ENCODE peak calls at places on chromosome 17, in ten cellular contexts. R is endothelial cell, O is nephron progenitor cell, S is progenitor cell of endocrine pancreas, Z is PC-9, L is cardiac muscle cell, G is kidney, B is endodermal cell, Y is RWPE1, D is foreskin keratinocyte. I is an unnamed sample.

GRCh38 chr17:27290916-27291598 is 2.9 kb upstream of the WSB1 start:
- DNase-seq in R (no peak), O (no peak), S (no peak), Z (no peak), L (no peak), G (no peak), B (no peak), Y (no peak), D (no peak), I (no peak)

GRCh38 chr17:82458885-82459424 is 414 bp downstream of the NARF start:
- DNase-seq in R (peak), O (peak), S (no peak), Z (no peak), L (peak), G (peak), B (peak), Y (peak), D (no peak), I (peak)

GRCh38 chr17:9905902-9906301 is 831 bp upstream of the RCVRN start:
- DNase-seq in R (peak), O (peak), S (peak), Z (no peak), L (peak), G (peak), B (peak), Y (peak), D (no peak), I (no peak)

GRCh38 chr17:41567317-41567716 is 4.5 kb downstream of the KRT9 start:
- DNase-seq in R (no peak), O (no peak), S (no peak), Z (no peak), L (no peak), G (no peak), B (no peak), Y (no peak), D (no peak), I (no peak)

GRCh38 chr17:47810200-47810821 is 11.3 kb downstream of the OSBPL7 start:
- DNase-seq in R (no peak), O (peak), S (peak), Z (peak), L (peak), G (no peak), B (peak), Y (peak), D (peak), I (peak)

GRCh38 chr17:46976626-46977270 is 2.3 kb downstream of the RPRML start:
- DNase-seq in R (no peak), O (no peak), S (no peak), Z (peak), L (no peak), G (peak), B (peak), Y (no peak), D (no peak), I (no peak)

GRCh38 chr17:49997773-49998703 is 3.0 kb upstream of the DLX3 start:
- DNase-seq in R (peak), O (peak), S (peak), Z (peak), L (peak), G (peak), B (peak), Y (peak), D (no peak), I (peak)

GRCh38 chr17:37360632-37361031 is 15.2 kb upstream of the C17orf78 start:
- DNase-seq in R (no peak), O (no peak), S (no peak), Z (peak), L (peak), G (no peak), B (no peak), Y (peak), D (no peak), I (no peak)

GRCh38 chr17:40547785-40548478 is 17.3 kb downstream of the CCR7 start:
- DNase-seq in R (no peak), O (no peak), S (no peak), Z (no peak), L (no peak), G (no peak), B (no peak), Y (no peak), D (no peak), I (no peak)

GRCh38 chr17:4897198-4897657 is 2.1 kb upstream of the C17orf107 start:
- DNase-seq in R (no peak), O (no peak), S (no peak), Z (no peak), L (no peak), G (no peak), B (no peak), Y (no peak), D (no peak), I (no peak)

GRCh38 chr17:27578718-27579085 is 52.3 kb upstream of the LGALS9 start:
- DNase-seq in R (no peak), O (no peak), S (no peak), Z (no peak), L (peak), G (no peak), B (peak), Y (no peak), D (no peak), I (no peak)

GRCh38 chr17:57943140-57943539 is 12.1 kb downstream of the CUEDC1 start:
- DNase-seq in R (no peak), O (no peak), S (no peak), Z (peak), L (no peak), G (no peak), B (no peak), Y (no peak), D (no peak), I (no peak)

GRCh38 chr17:9959377-9959981 is 54.4 kb upstream of the RCVRN start:
- DNase-seq in R (peak), O (peak), S (peak), Z (no peak), L (peak), G (no peak), B (peak), Y (peak), D (no peak), I (no peak)

GRCh38 chr17:28878158-28878910 is 19.2 kb downstream of the FLOT2 start:
- DNase-seq in R (no peak), O (no peak), S (no peak), Z (no peak), L (no peak), G (no peak), B (no peak), Y (no peak), D (peak), I (no peak)

GRCh38 chr17:79837888-79838540 is 1.2 kb downstream of the CBX4 start:
- DNase-seq in R (no peak), O (peak), S (no peak), Z (peak), L (no peak), G (no peak), B (peak), Y (no peak), D (peak), I (peak)

GRCh38 chr17:48543854-48544355 is 1.0 kb downstream of the HOXB2 start:
- DNase-seq in R (no peak), O (no peak), S (no peak), Z (no peak), L (peak), G (no peak), B (no peak), Y (no peak), D (no peak), I (no peak)

GRCh38 chr17:6666557-6666956 is 15.0 kb downstream of the C17orf100 start:
- DNase-seq in R (no peak), O (no peak), S (no peak), Z (no peak), L (no peak), G (no peak), B (no peak), Y (no peak), D (peak), I (no peak)

GRCh38 chr17:69945698-69946185 is 129.3 kb upstream of the KCNJ16 start:
- DNase-seq in R (no peak), O (no peak), S (no peak), Z (no peak), L (no peak), G (no peak), B (no peak), Y (no peak), D (no peak), I (no peak)

GRCh38 chr17:8922451-8922850 is 43.1 kb downstream of the PIK3R5 start:
- DNase-seq in R (no peak), O (no peak), S (no peak), Z (no peak), L (peak), G (no peak), B (no peak), Y (peak), D (peak), I (no peak)

GRCh38 chr17:82370471-82371332 is 863 bp upstream of the UTS2R start:
- DNase-seq in R (no peak), O (no peak), S (no peak), Z (no peak), L (peak), G (peak), B (no peak), Y (no peak), D (no peak), I (no peak)

GRCh38 chr17:82333279-82334171 is at the start of gene SECTM1:
- DNase-seq in R (no peak), O (peak), S (no peak), Z (no peak), L (peak), G (peak), B (peak), Y (peak), D (no peak), I (no peak)

GRCh38 chr17:27430882-27431491 is 25.3 kb upstream of the KSR1 start:
- DNase-seq in R (peak), O (peak), S (peak), Z (no peak), L (peak), G (no peak), B (peak), Y (peak), D (no peak), I (no peak)

GRCh38 chr17:6018788-6019187 is 51.4 kb upstream of the WSCD1 start:
- DNase-seq in R (no peak), O (no peak), S (no peak), Z (no peak), L (no peak), G (no peak), B (no peak), Y (no peak), D (no peak), I (no peak)

GRCh38 chr17:41734139-41734948 is at the start of gene HAP1:
- DNase-seq in R (peak), O (peak), S (peak), Z (no peak), L (peak), G (peak), B (peak), Y (peak), D (no peak), I (no peak)

GRCh38 chr17:27319536-27320221 is 25.8 kb downstream of the WSB1 start:
- DNase-seq in R (no peak), O (no peak), S (no peak), Z (peak), L (peak), G (peak), B (no peak), Y (no peak), D (no peak), I (no peak)

GRCh38 chr17:73347355-73347754 is 35.6 kb upstream of the CDC42EP4 start:
- DNase-seq in R (no peak), O (no peak), S (no peak), Z (no peak), L (peak), G (no peak), B (no peak), Y (no peak), D (no peak), I (no peak)

GRCh38 chr17:38469875-38470274 is 41.6 kb downstream of the ARHGAP23 start:
- DNase-seq in R (no peak), O (no peak), S (no peak), Z (no peak), L (peak), G (peak), B (peak), Y (no peak), D (no peak), I (no peak)

GRCh38 chr17:30336369-30337171 is 2.7 kb upstream of the TMIGD1 start:
- DNase-seq in R (peak), O (peak), S (no peak), Z (peak), L (peak), G (no peak), B (peak), Y (peak), D (no peak), I (peak)
- TF ChIP-seq CTCF in R (peak), O (peak), S (peak), Z (peak), L (peak), G (peak), B (peak), Y (peak), D (peak), I (peak)

GRCh38 chr17:694239-694638 is 20.4 kb downstream of the VPS53 start:
- DNase-seq in R (no peak), O (no peak), S (no peak), Z (peak), L (peak), G (no peak), B (no peak), Y (peak), D (peak), I (no peak)

GRCh38 chr17:690346-690745 is 24.3 kb downstream of the VPS53 start:
- DNase-seq in R (no peak), O (peak), S (no peak), Z (no peak), L (no peak), G (no peak), B (no peak), Y (no peak), D (no peak), I (no peak)

GRCh38 chr17:691423-691822 is 23.2 kb downstream of the VPS53 start:
- DNase-seq in R (no peak), O (no peak), S (no peak), Z (peak), L (no peak), G (no peak), B (no peak), Y (peak), D (peak), I (no peak)

GRCh38 chr17:689556-690247 is 24.9 kb downstream of the VPS53 start:
- DNase-seq in R (no peak), O (no peak), S (no peak), Z (no peak), L (no peak), G (no peak), B (no peak), Y (no peak), D (no peak), I (no peak)

DNA sequence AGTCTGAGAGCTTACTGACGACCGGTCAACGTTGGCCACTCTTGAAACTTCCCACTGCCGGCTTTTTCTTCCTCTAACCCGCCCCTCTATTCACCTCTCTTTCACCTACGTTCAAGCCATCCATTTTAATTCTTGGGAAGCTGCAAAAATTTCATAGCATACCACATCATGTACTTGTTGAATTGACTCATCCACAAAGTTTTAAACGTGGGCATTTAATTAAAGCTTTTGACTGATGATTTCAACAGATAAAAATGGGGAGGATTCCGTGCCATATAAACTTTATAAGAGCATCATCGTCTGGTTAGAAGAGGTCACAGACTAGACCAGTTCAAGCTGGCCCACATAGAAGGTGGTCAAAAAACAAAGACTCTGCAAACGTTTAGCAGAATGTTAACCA is 22.5 kb downstream of the VPS53 start:
- DNase-seq in R (no peak), O (no peak), S (no peak), Z (peak), L (no peak), G (no peak), B (no peak), Y (peak), D (peak), I (no peak)
- TF ChIP-seq CTCF in R (no peak), O (no peak), S (no peak), Z (no peak), L (no peak), G (no peak), B (no peak), Y (no peak), D (no peak), I (no peak)

GRCh38 chr17:75011788-75012319 is 616 bp upstream of the MRPL58 start:
- DNase-seq in R (no peak), O (no peak), S (no peak), Z (no peak), L (peak), G (peak), B (no peak), Y (no peak), D (no peak), I (no peak)

GRCh38 chr17:75009139-75009724 is 3.2 kb upstream of the MRPL58 start:
- DNase-seq in R (no peak), O (no peak), S (no peak), Z (peak), L (no peak), G (no peak), B (no peak), Y (no peak), D (no peak), I (no peak)

GRCh38 chr17:75013077-75013391 is 564 bp downstream of the MRPL58 start:
- DNase-seq in R (no peak), O (no peak), S (no peak), Z (no peak), L (no peak), G (no peak), B (no peak), Y (no peak), D (no peak), I (no peak)

GRCh38 chr17:75010683-75011406 is 1.6 kb upstream of the MRPL58 start:
- DNase-seq in R (peak), O (no peak), S (no peak), Z (peak), L (peak), G (peak), B (peak), Y (peak), D (peak), I (no peak)

GRCh38 chr17:75012320-75013076 is at the start of gene MRPL58:
- DNase-seq in R (peak), O (peak), S (peak), Z (peak), L (peak), G (peak), B (peak), Y (peak), D (peak), I (peak)
- TF ChIP-seq CTCF in R (peak), O (peak), S (peak), Z (peak), L (peak), G (peak), B (peak), Y (no peak), D (peak), I (peak)

DNA sequence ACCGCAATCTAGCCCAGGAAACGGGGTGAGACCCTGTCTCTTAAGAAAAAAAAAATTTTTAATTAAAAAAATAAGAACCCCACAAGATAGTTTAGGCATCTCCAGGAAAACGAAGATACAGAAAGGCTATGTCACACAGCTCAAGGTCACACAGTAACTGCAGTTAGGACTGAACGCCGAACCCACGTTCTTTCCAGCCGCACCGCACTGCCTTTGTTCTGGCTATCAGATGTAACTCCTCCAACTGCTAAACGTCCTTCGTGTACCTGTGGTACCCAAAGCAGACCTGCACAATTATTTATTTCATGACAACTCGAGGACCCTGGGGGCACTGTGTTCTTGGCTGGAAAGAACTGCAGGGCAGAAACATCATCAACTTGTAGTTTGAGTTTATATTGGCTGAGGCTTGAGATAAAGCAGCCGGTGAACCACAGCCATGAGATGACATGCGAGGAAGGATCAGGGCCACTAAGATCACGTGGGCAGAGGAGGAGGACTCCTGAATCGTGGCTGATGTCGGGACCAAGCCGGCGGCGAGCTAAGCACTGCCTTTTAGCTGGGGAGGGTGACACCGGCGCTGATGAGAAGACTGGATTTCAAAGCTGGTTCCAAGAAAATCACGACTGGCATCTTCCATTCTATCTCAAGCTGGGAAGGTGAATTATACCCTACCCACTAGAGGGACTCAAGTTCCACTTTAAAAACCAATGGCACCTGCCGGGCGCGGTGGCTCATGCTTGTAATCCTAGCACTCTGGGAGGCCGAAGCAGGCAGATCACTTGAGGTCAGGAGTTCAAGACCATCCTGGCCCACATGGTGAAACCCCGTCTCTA is 20.7 kb upstream of the MNT start:
- DNase-seq in R (no peak), O (no peak), S (no peak), Z (no peak), L (no peak), G (no peak), B (peak), Y (no peak), D (no peak), I (no peak)
- TF ChIP-seq CTCF in R (no peak), O (no peak), S (peak), Z (peak), L (peak), G (no peak), B (peak), Y (no peak), D (peak), I (no peak)

GRCh38 chr17:32912218-32912897 is 15.6 kb upstream of the TMEM98 start:
- DNase-seq in R (no peak), O (peak), S (peak), Z (no peak), L (peak), G (peak), B (peak), Y (no peak), D (no peak), I (no peak)
- TF ChIP-seq CTCF in R (no peak), O (no peak), S (peak), Z (no peak), L (peak), G (no peak), B (peak), Y (no peak), D (peak), I (no peak)

DNA sequence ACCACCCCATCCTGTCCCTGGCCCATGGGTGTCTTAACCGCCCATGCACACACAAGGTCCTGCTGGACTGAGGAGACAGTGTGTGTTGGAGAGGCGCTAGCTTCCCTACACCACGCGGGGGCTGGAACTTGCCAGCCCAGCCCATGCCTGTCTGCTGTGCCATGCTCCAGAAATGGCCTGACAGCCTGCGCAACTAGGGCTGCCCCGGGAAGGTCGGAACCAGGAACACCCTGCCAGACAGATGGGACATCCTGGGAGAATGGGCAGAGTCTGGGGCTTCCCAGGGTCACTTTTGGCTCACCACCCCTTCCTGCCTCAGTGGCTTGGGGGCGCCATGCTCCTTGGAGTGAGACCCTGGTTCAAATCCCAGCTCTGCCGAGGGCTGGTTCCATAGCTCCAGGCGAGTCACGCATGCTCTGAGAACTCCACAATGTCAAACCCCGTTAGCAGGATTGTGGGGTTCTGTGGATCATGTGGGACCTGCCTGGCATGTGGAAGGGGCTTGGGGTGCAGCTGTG is 36.2 kb downstream of the SREBF1 start:
- DNase-seq in R (no peak), O (no peak), S (no peak), Z (no peak), L (no peak), G (no peak), B (peak), Y (no peak), D (no peak), I (no peak)
- TF ChIP-seq CTCF in R (no peak), O (no peak), S (no peak), Z (no peak), L (no peak), G (no peak), B (peak), Y (no peak), D (no peak), I (no peak)

GRCh38 chr17:71117461-71117860 is 948.1 kb downstream of the KCNJ2 start:
- DNase-seq in R (no peak), O (no peak), S (no peak), Z (no peak), L (peak), G (no peak), B (no peak), Y (no peak), D (no peak), I (no peak)

GRCh38 chr17:71115669-71115972 is 946.3 kb downstream of the KCNJ2 start:
- DNase-seq in R (no peak), O (no peak), S (no peak), Z (no peak), L (no peak), G (no peak), B (no peak), Y (no peak), D (no peak), I (no peak)

GRCh38 chr17:71114911-71115668 is 945.8 kb downstream of the KCNJ2 start:
- DNase-seq in R (no peak), O (no peak), S (no peak), Z (no peak), L (no peak), G (no peak), B (no peak), Y (no peak), D (no peak), I (no peak)

GRCh38 chr17:71118039-71118438 is 948.7 kb downstream of the KCNJ2 start:
- DNase-seq in R (peak), O (no peak), S (no peak), Z (no peak), L (no peak), G (no peak), B (peak), Y (peak), D (peak), I (no peak)
- TF ChIP-seq CTCF in R (no peak), O (peak), S (peak), Z (peak), L (peak), G (peak), B (peak), Y (peak), D (peak), I (no peak)

I was measured in natural killer cell.